ENCODE peak calls at places on chromosomes 1 and 21, in eight cellular contexts. X is AG04450, U is Panc1, D is GM12865, H is GM23338, B is astrocyte of the spinal cord, Y is AG10803, Q is stomach. K is an unnamed sample.

GRCh38 chr1:204513117-204513716 is 3.0 kb upstream of the MDM4 start:
- DNase-seq in X (no peak), D (peak; percentile 90), Q (no peak), U (no peak), Y (no peak), H (no peak), B (no peak), K (no peak)

GRCh38 chr1:28510350-28511223 is 4.7 kb downstream of the RCC1 start:
- DNase-seq in Y (peak; percentile 51), Q (no peak), B (peak; percentile 49), D (peak; percentile 84), U (peak; percentile 80), X (no peak), H (peak; percentile 56), K (no peak)

GRCh38 chr1:233326319-233326994 is 1.1 kb upstream of the MAP3K21 start:
- DNase-seq in Y (no peak), U (no peak), X (no peak), Q (no peak), H (no peak), B (no peak), D (no peak), K (no peak)

GRCh38 chr1:201072149-201072548 is 40.1 kb downstream of the CACNA1S start:
- DNase-seq in H (no peak), Y (no peak), U (no peak), B (no peak), Q (no peak), X (no peak), D (no peak), K (no peak)

GRCh38 chr1:62307516-62308492 is 11.4 kb downstream of the KANK4 start:
- DNase-seq in X (no peak), D (no peak), H (no peak), Y (no peak), U (no peak), B (no peak), Q (no peak), K (no peak)

GRCh38 chr1:200535605-200536004 is 84.9 kb downstream of the KIF14 start:
- DNase-seq in B (no peak), Q (peak; percentile 53), H (peak; percentile 68), X (no peak), Y (no peak), U (peak; percentile 35), D (peak; percentile 37), K (no peak)

GRCh38 chr1:179017383-179018326 is 8.0 kb upstream of the FAM20B start:
- DNase-seq in Y (peak; percentile 31), U (no peak), Q (no peak), H (no peak), B (no peak), X (no peak), D (no peak), K (no peak)

GRCh38 chr1:4655674-4656532 is 1.5 kb downstream of the AJAP1 start:
- DNase-seq in Y (peak; percentile 72), H (no peak), Q (no peak), X (no peak), B (peak; percentile 25), D (peak; percentile 18), U (no peak), K (no peak)

GRCh38 chr1:159843459-159843858 is 16.8 kb downstream of the SLAMF8 start:
- DNase-seq in X (no peak), Y (no peak), D (no peak), U (no peak), Q (no peak), B (no peak), H (no peak), K (no peak)

GRCh38 chr1:20974951-20975350 is 187.8 kb upstream of the HP1BP3 start:
- DNase-seq in Y (no peak), D (no peak), H (no peak), U (no peak), Q (no peak), B (no peak), X (no peak), K (no peak)

GRCh38 chr21:29654203-29654602 is 285.6 kb downstream of the GRIK1 start:
- DNase-seq in H (no peak), Q (no peak), Y (no peak), X (no peak), D (no peak), U (no peak), B (no peak), K (no peak)

GRCh38 chr1:233662503-233663105 is 48.7 kb downstream of the KCNK1 start:
- DNase-seq in B (peak; percentile 17), H (no peak), D (no peak), U (no peak), Y (peak; percentile 19), X (no peak), Q (no peak), K (no peak)

GRCh38 chr1:25022361-25023189 is 92.5 kb upstream of the RUNX3 start:
- DNase-seq in X (peak; percentile 62), Y (peak; percentile 90), H (peak; percentile 52), U (no peak), D (peak; percentile 99), Q (peak; percentile 74), B (peak; percentile 97), K (peak; percentile 91)

GRCh38 chr1:65310078-65310587 is 790 bp downstream of the DNAJC6 start:
- DNase-seq in Y (no peak), Q (no peak), U (no peak), D (no peak), H (peak; percentile 87), B (no peak), X (no peak), K (no peak)

GRCh38 chr1:113199718-113200455 is 126.9 kb downstream of the LRIG2 start:
- DNase-seq in Q (no peak), H (peak; percentile 80), Y (no peak), U (no peak), B (peak; percentile 5), X (no peak), D (no peak), K (no peak)

GRCh38 chr1:88736633-88737248 is 52.7 kb downstream of the PKN2 start:
- DNase-seq in H (peak; percentile 86), B (peak; percentile 50), X (no peak), Y (peak; percentile 51), D (peak; percentile 49), U (no peak), Q (no peak), K (peak; percentile 2)

DNA sequence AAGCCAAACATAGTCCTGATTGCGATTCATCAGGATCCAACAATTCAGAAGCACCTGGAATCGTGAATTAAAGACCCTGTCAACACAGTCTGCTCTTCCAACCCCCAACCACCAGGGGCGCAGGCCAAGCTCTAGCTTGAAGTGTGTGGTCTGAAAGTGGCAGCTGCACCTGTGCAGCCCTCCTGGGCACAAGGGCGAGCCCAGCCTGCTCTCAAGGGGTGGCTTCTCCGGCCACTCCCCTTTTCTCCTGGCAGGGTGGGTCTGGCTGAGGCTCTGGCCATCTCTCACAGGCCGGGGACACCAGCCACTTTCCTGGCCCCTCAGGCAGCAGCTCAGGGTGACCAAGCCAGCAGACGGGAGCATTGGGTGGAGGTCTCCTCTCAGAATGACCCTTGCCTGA is 62.3 kb downstream of the SLC66A1 start:
- DNase-seq in X (no peak), U (no peak), Y (no peak), Q (no peak), D (peak; percentile 31), B (no peak), H (peak; percentile 75), K (no peak)
- TF ChIP-seq CTCF in X (peak; percentile 48), U (no peak), Y (peak; percentile 26), Q (no peak), D (peak; percentile 58), B (peak; percentile 28), H (peak; percentile 65), K (peak; percentile 28)

GRCh38 chr1:30906631-30907389 is 1.7 kb downstream of the SDC3 start:
- DNase-seq in H (no peak), Y (no peak), B (no peak), X (no peak), U (no peak), D (no peak), Q (no peak), K (no peak)
- H3K4me3 ChIP-seq in H (peak overlapping the region; percentile 76), Y (peak overlapping the region; percentile 72), B (peak overlapping the region; percentile 69), X (peak overlapping the region; percentile 74), U (no peak overlapping the region), D (no peak overlapping the region), Q (peak overlapping the region; percentile 55), K (peak overlapping the region; percentile 76)

DNA sequence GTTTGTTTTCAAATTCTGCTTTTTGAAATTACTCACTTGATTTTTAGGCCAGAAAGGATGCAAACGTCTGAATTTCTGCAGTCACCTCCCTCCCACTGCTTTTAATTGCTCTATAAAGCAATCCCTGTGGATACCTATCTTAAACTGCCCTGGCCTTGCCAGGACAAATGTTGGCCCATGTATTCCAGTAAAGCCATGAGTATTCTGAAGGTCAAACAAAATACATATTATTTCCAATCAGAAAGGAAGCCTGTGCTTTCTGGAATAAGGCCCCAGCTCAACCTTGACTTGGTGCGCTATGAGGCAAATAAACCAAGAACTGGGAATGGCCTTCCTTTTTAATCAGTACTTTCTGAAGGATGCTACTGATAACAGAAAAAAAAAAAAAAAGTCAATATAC is 68.4 kb downstream of the TGFBR3 start:
- DNase-seq in D (no peak), X (no peak), Q (no peak), U (no peak), B (no peak), H (no peak), Y (no peak), K (no peak)
- TF ChIP-seq CTCF in D (no peak), X (no peak), Q (no peak), U (no peak), B (no peak), H (no peak), Y (no peak), K (no peak)

DNA sequence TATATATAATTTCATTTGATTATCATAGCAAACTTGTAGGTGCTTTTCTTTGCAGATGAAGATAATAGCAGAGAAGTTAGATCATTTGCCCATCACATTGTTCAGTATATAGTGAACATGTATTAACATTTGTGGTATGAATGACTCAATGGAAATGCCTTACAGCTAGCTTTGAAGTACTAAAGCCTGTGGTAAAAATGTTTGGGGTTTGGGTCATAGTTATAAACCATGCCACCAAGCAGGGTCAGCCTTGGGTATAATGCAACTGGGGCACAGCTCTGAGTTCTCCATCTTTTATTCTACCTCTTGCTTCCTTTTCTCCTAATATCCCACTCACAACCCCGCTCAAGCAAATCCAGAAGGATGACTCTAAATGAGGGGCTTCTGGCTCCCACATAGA is 141.6 kb downstream of the KCNT2 start:
- DNase-seq in B (peak; percentile 87), X (peak; percentile 45), Y (peak; percentile 78), U (no peak), H (no peak), D (no peak), Q (no peak), K (peak; percentile 13)
- H3K4me3 ChIP-seq in B (no peak overlapping the region), X (no peak overlapping the region), Y (no peak overlapping the region), U (no peak overlapping the region), H (no peak overlapping the region), D (no peak overlapping the region), Q (no peak overlapping the region), K (no peak overlapping the region)

DNA sequence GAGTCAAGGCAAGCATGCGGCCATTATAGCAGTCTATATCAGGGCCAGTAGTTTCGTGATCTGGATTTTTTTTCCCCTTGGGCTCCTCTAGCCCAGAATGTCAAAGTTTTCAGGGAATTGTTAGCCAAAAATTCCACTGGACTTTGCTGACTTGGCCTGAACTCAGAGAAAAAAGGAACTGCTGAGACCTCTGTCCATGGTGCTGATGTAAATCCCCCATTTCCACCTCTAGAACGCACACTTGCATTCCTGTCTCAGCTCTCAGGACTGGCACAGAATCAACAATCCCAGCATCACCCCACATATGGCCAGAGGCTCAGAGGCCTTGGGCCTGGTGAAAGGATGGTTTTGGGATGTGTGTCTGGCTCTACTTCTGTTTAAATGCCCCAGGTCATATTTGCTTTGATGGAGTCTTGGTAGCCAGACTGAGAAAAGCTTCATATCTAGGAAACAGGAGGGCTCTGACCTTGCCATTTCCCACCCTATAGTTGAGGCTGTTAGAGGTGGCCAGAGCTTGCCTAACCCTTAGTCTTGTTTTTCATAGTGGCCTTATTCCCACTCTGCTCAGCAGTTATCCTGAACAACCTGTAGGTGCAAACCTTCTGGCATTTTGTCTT is 16.9 kb upstream of the EFCAB14 start:
- DNase-seq in B (peak; percentile 55), U (no peak), Q (no peak), H (peak; percentile 86), Y (peak; percentile 49), X (peak; percentile 27), D (peak; percentile 56), K (no peak)
- TF ChIP-seq CTCF in B (peak; percentile 52), U (peak; percentile 27), Q (no peak), H (peak; percentile 67), Y (peak; percentile 53), X (peak; percentile 52), D (peak; percentile 20), K (peak; percentile 38)